ENCODE peak calls at places on chromosomes 12 and 14, in nine cellular contexts. T is adrenal gland; M is effector memory CD4-positive, alpha-beta T cell; Q is ovary; E is naive thymus-derived CD4-positive, alpha-beta T cell; I is prostate gland; P is K562; A is esophagus squamous epithelium; F is astrocyte. L is an unnamed sample.

GRCh38 chr12:88953029-88953586 is 372.8 kb upstream of the KITLG start:
- DNase-seq in I (no peak), T (no peak), A (no peak), E (no peak), F (no peak), M (no peak), Q (no peak), P (no peak), L (peak; percentile 57)

GRCh38 chr14:104996483-104996882 is 10.9 kb downstream of the CLBA1 start:
- DNase-seq in Q (no peak), A (no peak), E (no peak), F (no peak), I (no peak), P (no peak), T (no peak), M (no peak), L (no peak)

GRCh38 chr14:102080183-102081080 is 6.4 kb downstream of the HSP90AA1 start:
- DNase-seq in F (no peak), T (no peak), P (no peak), Q (no peak), E (no peak), M (no peak), I (no peak), A (no peak), L (no peak)

GRCh38 chr12:11630046-11630706 is 19.3 kb upstream of the ETV6 start:
- DNase-seq in T (peak; percentile 30), E (no peak), A (no peak), I (no peak), F (no peak), M (no peak), Q (no peak), P (no peak), L (no peak)

GRCh38 chr12:116455540-116456306 is 103.5 kb upstream of the MAP1LC3B2 start:
- DNase-seq in P (peak; percentile 69), T (peak; percentile 62), Q (peak; percentile 93), I (peak; percentile 71), E (no peak), F (peak; percentile 88), A (no peak), M (no peak), L (peak; percentile 78)

GRCh38 chr12:10140001-10140400 is 10.0 kb upstream of the CLEC7A start:
- DNase-seq in E (peak; percentile 57), F (peak; percentile 30), I (no peak), A (no peak), P (no peak), M (no peak), Q (peak; percentile 52), T (peak; percentile 41), L (peak; percentile 31)

GRCh38 chr12:70264067-70264867 is 21.0 kb downstream of the CNOT2 start:
- DNase-seq in E (no peak), A (no peak), I (no peak), F (no peak), P (no peak), M (no peak), Q (no peak), T (no peak), L (no peak)

GRCh38 chr14:28382460-28383220 is 383.9 kb upstream of the FOXG1 start:
- DNase-seq in M (no peak), F (peak; percentile 91), T (no peak), P (no peak), I (no peak), A (no peak), E (no peak), Q (no peak), L (no peak)

GRCh38 chr14:22070119-22070982 is 396.7 kb upstream of the OR4E1 start:
- DNase-seq in P (no peak), I (no peak), Q (no peak), M (peak; percentile 25), T (no peak), E (peak; percentile 74), A (no peak), F (no peak), L (peak; percentile 31)

GRCh38 chr14:30957813-30958370 is 67.6 kb upstream of the AP4S1 start:
- DNase-seq in M (no peak), T (no peak), A (no peak), E (no peak), P (no peak), I (no peak), F (no peak), Q (no peak), L (peak; percentile 69)

GRCh38 chr12:55929306-55929791 is 1.6 kb upstream of the DGKA start:
- DNase-seq in P (no peak), F (no peak), Q (no peak), M (peak; percentile 76), A (no peak), E (peak; percentile 98), T (no peak), I (no peak), L (peak; percentile 70)

GRCh38 chr14:85575617-85575898 is 45.6 kb downstream of the FLRT2 start:
- DNase-seq in Q (no peak), M (no peak), E (no peak), T (no peak), I (no peak), A (no peak), F (no peak), P (no peak), L (no peak)

GRCh38 chr12:50642035-50642451 is 121.9 kb upstream of the ATF1 start:
- DNase-seq in M (no peak), F (peak; percentile 92), T (no peak), Q (no peak), P (peak; percentile 50), A (no peak), E (no peak), I (no peak), L (no peak)

GRCh38 chr14:21436567-21437062 is 19.3 kb downstream of the CHD8 start:
- DNase-seq in P (no peak), M (no peak), T (no peak), E (no peak), I (no peak), A (no peak), F (no peak), Q (no peak), L (peak; percentile 2)

GRCh38 chr12:13851828-13852227 is 129.6 kb downstream of the GRIN2B start:
- DNase-seq in T (no peak), I (no peak), A (no peak), M (no peak), P (no peak), F (no peak), Q (no peak), E (no peak), L (no peak)

GRCh38 chr12:122882908-122883563 is 12.9 kb downstream of the VPS37B start:
- DNase-seq in T (no peak), E (no peak), M (no peak), Q (no peak), P (no peak), I (no peak), F (no peak), A (no peak), L (no peak)

GRCh38 chr12:122880155-122880605 is 15.7 kb downstream of the VPS37B start:
- DNase-seq in P (no peak), I (no peak), F (peak; percentile 72), M (no peak), A (no peak), Q (no peak), T (no peak), E (no peak), L (no peak)

GRCh38 chr12:122878780-122879612 is 16.9 kb downstream of the VPS37B start:
- DNase-seq in P (no peak), Q (no peak), F (no peak), E (no peak), M (no peak), T (no peak), A (no peak), I (no peak), L (no peak)

GRCh38 chr12:122884091-122884826 is 11.7 kb downstream of the VPS37B start:
- DNase-seq in M (no peak), A (no peak), E (no peak), P (no peak), Q (no peak), F (peak; percentile 60), I (no peak), T (no peak), L (peak; percentile 64)

GRCh38 chr12:122880668-122881067 is 15.3 kb downstream of the VPS37B start:
- DNase-seq in I (no peak), M (no peak), T (no peak), A (no peak), E (no peak), Q (no peak), F (no peak), P (no peak), L (no peak)
- H3K4me3 ChIP-seq in I (no peak overlapping the region), M (no peak overlapping the region), T (no peak overlapping the region), A (no peak overlapping the region), E (no peak overlapping the region), Q (no peak overlapping the region), F (no peak overlapping the region), P (no peak overlapping the region), L (no peak overlapping the region)

GRCh38 chr14:87687338-87687876 is 305.6 kb downstream of the GALC start:
- DNase-seq in T (no peak), M (no peak), A (no peak), P (no peak), I (no peak), E (no peak), Q (no peak), F (peak; percentile 49), L (no peak)
- H3K27ac ChIP-seq in T (no peak overlapping the region), M (no peak overlapping the region), A (no peak overlapping the region), P (no peak overlapping the region), I (no peak overlapping the region), E (no peak overlapping the region), Q (no peak overlapping the region), F (no peak overlapping the region), L (no peak overlapping the region)

DNA sequence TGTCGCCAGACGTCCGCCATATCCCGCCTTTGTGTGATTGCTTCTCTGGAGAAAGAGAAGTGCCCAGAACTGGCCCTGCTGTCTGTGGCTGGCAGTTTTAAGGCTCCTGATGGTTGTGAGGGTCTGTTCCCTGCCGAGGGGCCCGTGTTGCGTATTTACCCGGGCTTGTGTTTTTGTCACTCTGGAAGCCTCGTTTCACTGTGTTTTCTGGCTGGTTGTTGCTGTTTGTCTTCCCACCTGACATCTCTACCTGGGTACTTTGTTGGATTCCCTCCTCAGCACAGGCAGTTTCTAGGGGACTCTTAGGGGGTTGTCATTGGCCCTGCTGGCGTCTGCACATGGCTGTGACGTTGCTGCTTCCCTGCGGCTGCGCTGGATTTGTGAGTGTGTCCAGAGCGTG is 6.3 kb downstream of the FBRSL1 start:
- DNase-seq in F (no peak), P (no peak), I (no peak), E (no peak), Q (no peak), T (no peak), M (no peak), A (no peak), L (no peak)
- H3K4me1 ChIP-seq in F (peaks cover 11% of the 10 kb centered on the region), P (peaks cover 39% of the 10 kb centered on the region), I (peaks cover 50% of the 10 kb centered on the region), E (peaks cover 31% of the 10 kb centered on the region), Q (peaks cover 50% of the 10 kb centered on the region), T (peaks cover 82% of the 10 kb centered on the region), M (peaks cover 70% of the 10 kb centered on the region), A (peaks cover 49% of the 10 kb centered on the region), L (peaks cover 17% of the 10 kb centered on the region)

DNA sequence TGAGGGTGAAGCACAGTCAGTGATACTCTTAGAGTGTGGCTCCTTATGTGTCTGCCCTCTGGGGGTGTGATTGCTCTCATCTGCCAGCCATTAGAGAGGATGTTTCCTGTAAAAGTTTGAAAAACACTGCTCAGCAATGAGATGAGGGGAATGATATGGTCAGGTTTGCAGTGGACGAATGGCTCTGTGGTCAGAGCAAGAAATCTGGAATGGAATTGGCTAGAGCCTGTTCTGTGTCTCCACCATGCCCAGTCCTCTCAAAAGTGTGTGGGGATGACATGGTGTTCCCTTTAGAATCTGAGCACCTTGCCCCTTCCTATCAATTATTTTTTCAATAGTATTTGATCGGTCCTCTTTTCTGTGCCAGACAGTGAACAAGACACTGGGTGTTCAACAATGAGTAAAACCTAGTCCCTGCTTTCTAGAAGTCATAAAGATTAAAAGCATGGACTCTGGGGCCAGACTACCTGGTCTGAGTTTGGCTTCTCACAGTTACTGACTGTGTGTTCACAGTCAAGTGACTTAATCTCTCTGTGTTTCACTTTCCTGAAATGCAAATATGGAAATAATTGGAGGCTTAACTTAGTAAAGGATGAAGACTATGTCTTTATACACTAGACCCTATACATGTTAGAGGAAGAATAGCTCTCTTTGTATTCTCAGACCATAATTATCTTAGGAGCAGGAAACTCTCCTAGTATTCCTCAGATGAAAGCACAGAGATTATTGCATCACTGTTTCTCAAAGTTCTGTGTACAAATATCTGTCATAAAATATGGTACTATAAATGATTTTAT is 1.6 kb downstream of the ACSS3 start:
- DNase-seq in T (no peak), M (no peak), I (no peak), A (no peak), P (no peak), E (no peak), F (no peak), Q (no peak), L (no peak)
- H3K4me3 ChIP-seq in T (peak overlapping the region; percentile 66), M (no peak overlapping the region), I (peak overlapping the region; percentile 69), A (peak overlapping the region; percentile 52), P (no peak overlapping the region), E (no peak overlapping the region), F (no peak overlapping the region), Q (peak overlapping the region; percentile 87), L (no peak overlapping the region)

L was measured in small intestine.